ENCODE peak calls at places on chromosomes 11 and 22, in ten cellular contexts. One of them, this sample, is unnamed.

GRCh38 chr22:41876275-41876674 is 38.6 kb downstream of the SHISA8 start:
- DNase-seq in A673: no peak
- DNase-seq in glutamatergic neuron: no peak
- DNase-seq in adrenal gland: no peak
- DNase-seq in colonic mucosa: no peak
- DNase-seq in osteocyte: no peak
- DNase-seq in cardiac fibroblast: no peak
- DNase-seq in astrocyte: no peak
- DNase-seq in neural progenitor cell: no peak
- DNase-seq in RWPE1: no peak
- DNase-seq in this sample: no peak

GRCh38 chr11:38582756-38583155 is 1984.7 kb upstream of the RAG2 start:
- DNase-seq in osteocyte: no peak
- DNase-seq in colonic mucosa: no peak
- DNase-seq in RWPE1: no peak
- DNase-seq in A673: no peak
- DNase-seq in adrenal gland: no peak
- DNase-seq in astrocyte: peak
- DNase-seq in cardiac fibroblast: no peak
- DNase-seq in neural progenitor cell: no peak
- DNase-seq in glutamatergic neuron: no peak
- DNase-seq in this sample: no peak

GRCh38 chr11:114762437-114762836 is 84.1 kb downstream of the NXPE2 start:
- DNase-seq in RWPE1: peak
- DNase-seq in cardiac fibroblast: peak
- DNase-seq in glutamatergic neuron: peak
- DNase-seq in astrocyte: peak
- DNase-seq in osteocyte: no peak
- DNase-seq in neural progenitor cell: peak
- DNase-seq in A673: peak
- DNase-seq in adrenal gland: peak
- DNase-seq in colonic mucosa: peak
- DNase-seq in this sample: peak

GRCh38 chr11:37630866-37631265 is 1032.8 kb upstream of the RAG2 start:
- DNase-seq in RWPE1: no peak
- DNase-seq in neural progenitor cell: no peak
- DNase-seq in osteocyte: no peak
- DNase-seq in adrenal gland: no peak
- DNase-seq in astrocyte: no peak
- DNase-seq in glutamatergic neuron: no peak
- DNase-seq in colonic mucosa: no peak
- DNase-seq in cardiac fibroblast: no peak
- DNase-seq in A673: no peak
- DNase-seq in this sample: no peak

GRCh38 chr11:118126082-118126838 is 26.4 kb downstream of the SCN4B start:
- DNase-seq in colonic mucosa: no peak
- DNase-seq in adrenal gland: no peak
- DNase-seq in RWPE1: peak
- DNase-seq in A673: no peak
- DNase-seq in neural progenitor cell: no peak
- DNase-seq in glutamatergic neuron: no peak
- DNase-seq in cardiac fibroblast: no peak
- DNase-seq in astrocyte: no peak
- DNase-seq in osteocyte: no peak
- DNase-seq in this sample: peak

GRCh38 chr11:112761911-112762685 is 199.1 kb upstream of the NCAM1 start:
- DNase-seq in astrocyte: no peak
- DNase-seq in adrenal gland: no peak
- DNase-seq in glutamatergic neuron: no peak
- DNase-seq in RWPE1: no peak
- DNase-seq in colonic mucosa: no peak
- DNase-seq in osteocyte: no peak
- DNase-seq in neural progenitor cell: no peak
- DNase-seq in cardiac fibroblast: no peak
- DNase-seq in A673: no peak
- DNase-seq in this sample: no peak

GRCh38 chr22:40397436-40397835 is 27.0 kb downstream of the SGSM3 start:
- DNase-seq in adrenal gland: no peak
- DNase-seq in colonic mucosa: no peak
- DNase-seq in cardiac fibroblast: peak
- DNase-seq in glutamatergic neuron: no peak
- DNase-seq in neural progenitor cell: no peak
- DNase-seq in osteocyte: no peak
- DNase-seq in astrocyte: peak
- DNase-seq in RWPE1: no peak
- DNase-seq in A673: peak
- DNase-seq in this sample: no peak

GRCh38 chr11:9955387-9955786 is 291.5 kb downstream of the SWAP70 start:
- DNase-seq in RWPE1: no peak
- DNase-seq in adrenal gland: no peak
- DNase-seq in cardiac fibroblast: no peak
- DNase-seq in A673: no peak
- DNase-seq in glutamatergic neuron: no peak
- DNase-seq in osteocyte: no peak
- DNase-seq in astrocyte: no peak
- DNase-seq in neural progenitor cell: no peak
- DNase-seq in colonic mucosa: no peak
- DNase-seq in this sample: no peak

GRCh38 chr11:31870609-31871309 is 59.6 kb upstream of the PAX6 start:
- DNase-seq in neural progenitor cell: peak
- DNase-seq in adrenal gland: peak
- DNase-seq in colonic mucosa: peak
- DNase-seq in A673: peak
- DNase-seq in RWPE1: peak
- DNase-seq in glutamatergic neuron: peak
- DNase-seq in astrocyte: peak
- DNase-seq in osteocyte: peak
- DNase-seq in cardiac fibroblast: peak
- DNase-seq in this sample: peak

GRCh38 chr11:944711-945470 is 19.2 kb downstream of the AP2A2 start:
- DNase-seq in A673: no peak
- DNase-seq in glutamatergic neuron: no peak
- DNase-seq in astrocyte: peak
- DNase-seq in adrenal gland: no peak
- DNase-seq in RWPE1: no peak
- DNase-seq in colonic mucosa: no peak
- DNase-seq in neural progenitor cell: peak
- DNase-seq in cardiac fibroblast: peak
- DNase-seq in osteocyte: no peak
- DNase-seq in this sample: no peak

DNA sequence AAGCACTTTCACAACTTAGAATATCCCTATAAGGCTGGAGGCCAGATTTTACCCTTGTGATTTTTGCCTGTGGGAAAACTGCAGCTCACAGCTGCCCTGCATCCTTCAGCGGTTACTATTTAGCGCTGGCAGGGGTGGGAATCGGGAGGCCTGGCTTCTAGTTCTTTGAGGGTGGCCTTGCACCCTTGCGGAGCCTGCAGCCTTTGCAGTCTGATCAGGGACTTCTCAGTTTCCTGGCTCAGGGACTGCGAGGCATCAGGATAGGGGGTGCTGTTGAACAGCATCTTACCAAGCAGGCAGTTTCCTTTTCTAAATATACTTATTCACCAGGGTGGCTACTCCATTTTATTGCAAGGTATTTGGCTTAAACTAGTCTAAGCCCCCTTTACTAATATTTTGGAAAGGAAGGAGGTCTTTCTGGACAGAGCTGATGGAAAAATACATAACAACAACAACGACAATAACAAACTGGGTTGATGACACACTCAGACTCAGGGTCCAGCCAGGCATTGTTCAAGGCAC is 2.9 kb upstream of the APOA1 start:
- DNase-seq in neural progenitor cell: peak
- DNase-seq in glutamatergic neuron: no peak
- DNase-seq in colonic mucosa: no peak
- DNase-seq in osteocyte: no peak
- DNase-seq in cardiac fibroblast: peak
- DNase-seq in astrocyte: no peak
- DNase-seq in adrenal gland: no peak
- DNase-seq in A673: no peak
- DNase-seq in RWPE1: no peak
- DNase-seq in this sample: peak
- TF ChIP-seq CTCF in neural progenitor cell: peak
- TF ChIP-seq CTCF in glutamatergic neuron: no peak
- TF ChIP-seq CTCF in colonic mucosa: no peak
- TF ChIP-seq CTCF in osteocyte: peak
- TF ChIP-seq CTCF in cardiac fibroblast: peak
- TF ChIP-seq CTCF in astrocyte: no peak
- TF ChIP-seq CTCF in adrenal gland: no peak
- TF ChIP-seq CTCF in A673: peak
- TF ChIP-seq CTCF in RWPE1: no peak
- TF ChIP-seq CTCF in this sample: no peak

GRCh38 chr11:109426442-109426841 is 4.5 kb downstream of the C11orf87 start:
- DNase-seq in adrenal gland: no peak
- DNase-seq in colonic mucosa: no peak
- DNase-seq in osteocyte: no peak
- DNase-seq in astrocyte: no peak
- DNase-seq in A673: peak
- DNase-seq in neural progenitor cell: peak
- DNase-seq in glutamatergic neuron: no peak
- DNase-seq in RWPE1: no peak
- DNase-seq in cardiac fibroblast: peak
- DNase-seq in this sample: peak
- TF ChIP-seq CTCF in adrenal gland: no peak
- TF ChIP-seq CTCF in colonic mucosa: no peak
- TF ChIP-seq CTCF in osteocyte: peak
- TF ChIP-seq CTCF in astrocyte: peak
- TF ChIP-seq CTCF in A673: peak
- TF ChIP-seq CTCF in neural progenitor cell: peak
- TF ChIP-seq CTCF in glutamatergic neuron: peak
- TF ChIP-seq CTCF in RWPE1: no peak
- TF ChIP-seq CTCF in cardiac fibroblast: peak
- TF ChIP-seq CTCF in this sample: peak

GRCh38 chr22:20802922-20803553 is 29.1 kb downstream of the SERPIND1 start:
- DNase-seq in neural progenitor cell: no peak
- DNase-seq in astrocyte: no peak
- DNase-seq in adrenal gland: no peak
- DNase-seq in glutamatergic neuron: no peak
- DNase-seq in A673: no peak
- DNase-seq in colonic mucosa: no peak
- DNase-seq in cardiac fibroblast: no peak
- DNase-seq in osteocyte: no peak
- DNase-seq in RWPE1: no peak
- DNase-seq in this sample: no peak

GRCh38 chr22:20804650-20805049 is 30.7 kb downstream of the SERPIND1 start:
- DNase-seq in neural progenitor cell: no peak
- DNase-seq in adrenal gland: no peak
- DNase-seq in RWPE1: no peak
- DNase-seq in cardiac fibroblast: no peak
- DNase-seq in glutamatergic neuron: no peak
- DNase-seq in A673: no peak
- DNase-seq in colonic mucosa: no peak
- DNase-seq in astrocyte: no peak
- DNase-seq in osteocyte: no peak
- DNase-seq in this sample: no peak

GRCh38 chr22:20802452-20802851 is 28.5 kb downstream of the SERPIND1 start:
- DNase-seq in cardiac fibroblast: no peak
- DNase-seq in osteocyte: no peak
- DNase-seq in A673: no peak
- DNase-seq in colonic mucosa: no peak
- DNase-seq in glutamatergic neuron: no peak
- DNase-seq in adrenal gland: no peak
- DNase-seq in neural progenitor cell: no peak
- DNase-seq in astrocyte: no peak
- DNase-seq in RWPE1: no peak
- DNase-seq in this sample: no peak

GRCh38 chr22:20805972-20806471 is 32.1 kb downstream of the SERPIND1 start:
- DNase-seq in cardiac fibroblast: peak
- DNase-seq in neural progenitor cell: no peak
- DNase-seq in glutamatergic neuron: no peak
- DNase-seq in colonic mucosa: no peak
- DNase-seq in adrenal gland: no peak
- DNase-seq in astrocyte: no peak
- DNase-seq in A673: peak
- DNase-seq in osteocyte: no peak
- DNase-seq in RWPE1: peak
- DNase-seq in this sample: peak

DNA sequence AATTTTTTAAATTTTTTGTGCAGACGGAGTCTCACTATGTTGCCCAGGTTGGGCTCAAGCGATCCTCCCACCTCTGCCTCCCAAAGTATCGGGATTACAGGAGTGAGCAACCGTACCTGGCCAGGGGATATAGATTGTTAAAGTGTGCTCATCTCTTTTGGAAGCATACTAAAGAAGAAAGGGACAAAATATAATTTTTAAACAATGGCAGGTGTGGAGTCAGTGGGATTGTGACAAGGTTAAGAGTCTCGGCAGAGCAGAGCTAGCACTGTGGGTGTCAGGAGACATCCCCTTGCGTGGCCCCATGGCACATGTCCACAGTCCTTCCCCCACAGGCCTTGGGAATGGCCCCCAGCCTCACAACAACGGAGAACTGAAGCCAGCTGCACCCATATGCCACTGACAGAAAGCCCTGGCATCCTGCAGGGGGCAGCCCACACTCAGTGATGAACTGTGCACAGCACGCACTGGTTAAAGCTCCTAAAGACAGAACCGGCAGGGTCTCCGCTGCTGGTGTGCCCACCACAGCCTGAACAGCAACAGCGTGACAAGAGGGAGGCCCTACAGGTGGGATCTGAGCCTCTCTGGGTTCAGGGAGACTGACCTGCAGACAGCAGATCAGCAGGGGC is 29.9 kb downstream of the SERPIND1 start:
- DNase-seq in adrenal gland: peak
- DNase-seq in astrocyte: no peak
- DNase-seq in osteocyte: no peak
- DNase-seq in A673: peak
- DNase-seq in neural progenitor cell: peak
- DNase-seq in glutamatergic neuron: peak
- DNase-seq in cardiac fibroblast: peak
- DNase-seq in colonic mucosa: peak
- DNase-seq in RWPE1: no peak
- DNase-seq in this sample: peak
- TF ChIP-seq CTCF in adrenal gland: peak
- TF ChIP-seq CTCF in astrocyte: peak
- TF ChIP-seq CTCF in osteocyte: peak
- TF ChIP-seq CTCF in A673: peak
- TF ChIP-seq CTCF in neural progenitor cell: peak
- TF ChIP-seq CTCF in glutamatergic neuron: peak
- TF ChIP-seq CTCF in cardiac fibroblast: peak
- TF ChIP-seq CTCF in colonic mucosa: peak
- TF ChIP-seq CTCF in RWPE1: peak
- TF ChIP-seq CTCF in this sample: peak

DNA sequence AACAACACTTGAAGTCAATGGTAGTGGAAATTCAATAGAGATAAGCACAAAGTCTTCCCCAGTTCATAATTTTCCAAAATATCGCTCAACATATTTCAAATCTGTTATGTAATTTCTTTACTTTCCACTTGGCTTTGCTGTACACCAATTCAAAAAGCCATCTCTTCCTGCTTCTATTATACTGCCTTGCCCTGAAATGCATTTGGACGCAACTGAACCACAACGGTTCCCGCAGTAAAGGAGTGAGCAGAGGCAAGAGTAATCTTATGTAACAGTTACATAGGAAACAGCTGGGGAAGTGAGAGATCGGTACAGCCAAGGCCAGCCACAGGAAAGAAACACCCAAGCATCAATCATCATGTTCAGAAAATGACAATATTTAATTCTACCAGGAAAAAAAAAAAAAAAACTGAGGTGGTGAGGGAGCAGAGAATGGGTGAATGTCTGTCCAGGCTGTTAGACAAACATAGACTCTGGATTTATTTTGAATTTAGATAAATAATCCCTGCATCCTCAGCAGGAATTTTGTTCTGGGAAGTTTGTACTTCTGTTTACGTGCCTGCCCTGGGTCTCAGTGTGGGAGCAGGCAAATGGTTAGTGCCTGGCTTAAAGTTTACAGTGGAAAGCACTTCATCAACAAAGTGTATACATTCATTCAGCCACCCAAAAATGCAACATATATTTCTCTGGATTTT is 392.2 kb downstream of the ETS1 start:
- DNase-seq in cardiac fibroblast: peak
- DNase-seq in colonic mucosa: no peak
- DNase-seq in A673: no peak
- DNase-seq in glutamatergic neuron: no peak
- DNase-seq in RWPE1: no peak
- DNase-seq in osteocyte: no peak
- DNase-seq in adrenal gland: no peak
- DNase-seq in neural progenitor cell: no peak
- DNase-seq in astrocyte: no peak
- DNase-seq in this sample: no peak
- TF ChIP-seq CTCF in cardiac fibroblast: no peak
- TF ChIP-seq CTCF in colonic mucosa: no peak
- TF ChIP-seq CTCF in A673: no peak
- TF ChIP-seq CTCF in glutamatergic neuron: no peak
- TF ChIP-seq CTCF in RWPE1: no peak
- TF ChIP-seq CTCF in osteocyte: peak
- TF ChIP-seq CTCF in adrenal gland: no peak
- TF ChIP-seq CTCF in neural progenitor cell: no peak
- TF ChIP-seq CTCF in astrocyte: no peak
- TF ChIP-seq CTCF in this sample: no peak

This sample was measured in MCF 10A.